ENCODE peak calls at places on chromosomes 3 and 15, in six cellular contexts. G is NT2/D1, C is IMR-90, K is ovary, F is spleen, V is NB4. E is an unnamed sample.

GRCh38 chr3:192514081-192514753 is 213.1 kb downstream of the FGF12 start:
- DNase-seq in G (peak; percentile 52), C (no peak), K (no peak), F (peak; percentile 65), V (peak; percentile 12), E (no peak)

GRCh38 chr3:178392553-178392952 is 143.7 kb upstream of the KCNMB2 start:
- DNase-seq in G (no peak), C (peak; percentile 52), K (no peak), F (no peak), V (no peak), E (no peak)

GRCh38 chr3:186510374-186511079 is 33.7 kb downstream of the CRYGS start:
- DNase-seq in G (no peak), C (no peak), K (no peak), F (no peak), V (peak; percentile 58), E (no peak)

GRCh38 chr3:123759311-123759710 is 124.8 kb downstream of the MYLK start:
- DNase-seq in G (no peak), C (no peak), K (no peak), F (no peak), V (no peak), E (no peak)

GRCh38 chr15:89112341-89112971 is 24.2 kb downstream of the ABHD2 start:
- DNase-seq in G (no peak), C (peak; percentile 49), K (no peak), F (no peak), V (no peak), E (no peak)

GRCh38 chr3:63395960-63396359 is 117.9 kb downstream of the SYNPR start:
- DNase-seq in G (no peak), C (no peak), K (no peak), F (no peak), V (no peak), E (no peak)

GRCh38 chr3:151501171-151501790 is 40.4 kb upstream of the IGSF10 start:
- DNase-seq in G (no peak), C (peak; percentile 3), K (no peak), F (no peak), V (no peak), E (no peak)

GRCh38 chr3:41274944-41275668 is 75.8 kb downstream of the CTNNB1 start:
- DNase-seq in G (no peak), C (peak; percentile 76), K (no peak), F (no peak), V (no peak), E (no peak)

GRCh38 chr3:58640700-58641372 is 25.7 kb downstream of the FAM3D start:
- DNase-seq in G (peak; percentile 75), C (peak; percentile 74), K (peak; percentile 70), F (peak; percentile 89), V (peak; percentile 67), E (peak; percentile 82)

GRCh38 chr3:62755285-62755684 is 119.9 kb downstream of the CADPS start:
- DNase-seq in G (no peak), C (no peak), K (no peak), F (no peak), V (no peak), E (no peak)

GRCh38 chr3:178705925-178706324 is 169.7 kb downstream of the KCNMB2 start:
- DNase-seq in G (no peak), C (peak; percentile 60), K (no peak), F (no peak), V (no peak), E (no peak)

GRCh38 chr3:194276768-194277546 is 74.2 kb downstream of the CPN2 start:
- DNase-seq in G (no peak), C (peak; percentile 52), K (peak; percentile 75), F (no peak), V (no peak), E (no peak)

GRCh38 chr3:71503525-71504249 is 79.8 kb downstream of the FOXP1 start:
- DNase-seq in G (no peak), C (peak; percentile 83), K (no peak), F (no peak), V (no peak), E (no peak)

GRCh38 chr3:31116651-31117050 is 222.2 kb upstream of the GADL1 start:
- DNase-seq in G (no peak), C (peak; percentile 50), K (no peak), F (no peak), V (no peak), E (no peak)

GRCh38 chr3:147191795-147192385 is 214.5 kb downstream of the ZIC4 start:
- DNase-seq in G (peak; percentile 77), C (peak; percentile 75), K (no peak), F (no peak), V (peak; percentile 55), E (no peak)

GRCh38 chr3:13281657-13282527 is 138.2 kb downstream of the NUP210 start:
- DNase-seq in G (no peak), C (no peak), K (no peak), F (peak; percentile 76), V (peak; percentile 53), E (no peak)

GRCh38 chr3:28050895-28051294 is 190.5 kb upstream of the CMC1 start:
- DNase-seq in G (no peak), C (peak; percentile 5), K (no peak), F (no peak), V (peak; percentile 52), E (peak; percentile 74)

GRCh38 chr15:70833897-70834765 is 19.8 kb downstream of the LARP6 start:
- DNase-seq in G (peak; percentile 30), C (peak; percentile 91), K (no peak), F (no peak), V (peak; percentile 40), E (no peak)

GRCh38 chr15:34359416-34359815 is 7.6 kb downstream of the LPCAT4 start:
- DNase-seq in G (no peak), C (no peak), K (no peak), F (no peak), V (no peak), E (peak; percentile 82)

GRCh38 chr3:73401616-73402265 is 223.0 kb downstream of the PDZRN3 start:
- DNase-seq in G (no peak), C (peak; percentile 60), K (peak; percentile 64), F (no peak), V (no peak), E (no peak)

GRCh38 chr3:119380697-119381096 is 82.7 kb downstream of the TMEM39A start:
- DNase-seq in G (no peak), C (peak; percentile 11), K (no peak), F (no peak), V (no peak), E (no peak)

GRCh38 chr15:78450285-78450858 is 12.4 kb downstream of the IREB2 start:
- DNase-seq in G (no peak), C (no peak), K (no peak), F (no peak), V (no peak), E (no peak)

GRCh38 chr3:197003461-197004385 is 25.9 kb downstream of the MELTF start:
- DNase-seq in G (no peak), C (no peak), K (peak; percentile 57), F (peak; percentile 79), V (no peak), E (peak; percentile 23)

GRCh38 chr3:13580256-13581023 is 31.5 kb downstream of the FBLN2 start:
- DNase-seq in G (no peak), C (no peak), K (no peak), F (peak; percentile 72), V (no peak), E (no peak)

GRCh38 chr3:23213813-23214212 is 10.7 kb downstream of the UBE2E2 start:
- DNase-seq in G (no peak), C (no peak), K (no peak), F (no peak), V (no peak), E (no peak)

GRCh38 chr3:106728315-106728821 is 648.9 kb upstream of the CCDC54 start:
- DNase-seq in G (no peak), C (peak; percentile 98), K (no peak), F (no peak), V (no peak), E (no peak)

DNA sequence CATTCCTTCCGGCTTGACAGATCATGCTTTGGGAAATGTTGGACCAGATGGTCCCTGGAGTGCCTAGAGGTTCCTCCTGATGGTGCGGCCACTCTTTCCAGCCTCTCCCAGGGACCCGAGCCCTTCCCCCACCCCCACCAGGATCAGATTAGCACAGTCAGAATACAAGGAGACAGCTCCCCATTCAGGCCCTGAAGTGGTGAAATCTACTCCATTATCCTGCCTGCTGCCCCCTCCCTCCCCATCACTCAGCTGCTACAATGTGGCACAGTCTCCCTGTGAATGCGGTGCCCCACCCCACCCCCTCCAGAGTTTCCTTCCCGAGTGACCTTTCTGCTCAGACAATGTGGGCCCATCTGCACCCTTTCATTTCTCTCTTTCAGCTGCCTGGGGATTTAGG is 29.4 kb downstream of the RNU5B-1 start:
- DNase-seq in G (no peak), C (no peak), K (no peak), F (no peak), V (no peak), E (no peak)
- H3K4me3 ChIP-seq in G (no peak overlapping the region), C (no peak overlapping the region), K (no peak overlapping the region), F (no peak overlapping the region), V (no peak overlapping the region), E (no peak overlapping the region)

GRCh38 chr3:65901236-65901635 is 137.5 kb downstream of the MAGI1 start:
- DNase-seq in G (no peak), C (no peak), K (no peak), F (no peak), V (no peak), E (no peak)
- H3K4me3 ChIP-seq in G (no peak overlapping the region), C (no peak overlapping the region), K (no peak overlapping the region), F (no peak overlapping the region), V (no peak overlapping the region), E (no peak overlapping the region)

GRCh38 chr3:139122221-139122581 is 77.5 kb upstream of the PRR23C start:
- DNase-seq in G (no peak), C (peak; percentile 76), K (no peak), F (no peak), V (peak; percentile 75), E (no peak)
- H3K4me3 ChIP-seq in G (no peak overlapping the region), C (no peak overlapping the region), K (no peak overlapping the region), F (no peak overlapping the region), V (no peak overlapping the region), E (no peak overlapping the region)

DNA sequence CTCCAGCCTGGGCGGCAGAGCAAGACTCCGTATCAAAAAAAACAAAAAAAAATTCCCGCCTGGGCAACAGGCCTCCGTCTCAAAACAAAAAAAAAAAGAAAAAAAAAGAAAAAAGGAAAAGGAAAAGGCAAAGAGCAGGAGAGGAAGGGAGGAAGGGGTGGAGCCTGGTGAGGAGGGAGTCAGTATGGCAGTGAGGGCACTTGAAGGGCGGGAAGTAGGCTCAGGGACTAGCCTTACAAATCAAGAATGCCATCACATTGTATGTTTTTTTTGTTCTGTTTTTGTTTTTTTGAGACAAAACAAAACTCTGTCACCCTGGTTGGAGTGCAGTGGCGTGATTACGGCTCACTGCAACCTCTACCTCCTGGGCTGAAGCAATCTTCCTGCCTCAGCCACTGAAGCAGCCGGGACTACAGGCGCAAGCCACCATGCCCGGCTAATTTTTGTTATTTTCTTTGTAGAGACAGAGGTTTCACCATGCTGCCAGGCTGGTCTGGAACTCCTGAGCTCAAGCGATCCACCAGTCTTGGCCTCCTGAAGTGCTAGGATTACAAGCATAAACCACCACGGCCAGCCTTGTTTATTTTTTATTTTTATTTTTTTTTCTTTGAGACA is 10.4 kb upstream of the PIK3CB start:
- DNase-seq in G (peak; percentile 47), C (no peak), K (no peak), F (peak; percentile 48), V (no peak), E (no peak)
- H3K4me3 ChIP-seq in G (no peak overlapping the region), C (no peak overlapping the region), K (no peak overlapping the region), F (no peak overlapping the region), V (no peak overlapping the region), E (no peak overlapping the region)